ENCODE peak calls at places on chromosome 21, in nine cellular contexts. P is trophoblast cell, N is T-helper 1 cell, C is amniotic stem cell, O is heart right ventricle, S is fibroblast of the aortic adventitia, F is astrocyte of the spinal cord, B is omental fat pad, D is fibroblast of lung. Z is an unnamed sample.
A peak's percentile ranks its signal among the peaks of the same experiment; 100 is the strongest.

GRCh38 chr21:45312296-45312695 is 24.6 kb upstream of the POFUT2 start:
- DNase-seq in P (no peak), N (no peak), C (no peak), O (no peak), S (no peak), F (no peak), B (no peak), D (no peak), Z (no peak)

GRCh38 chr21:36005018-36005417 is 55.3 kb downstream of the SETD4 start:
- DNase-seq in P (no peak), N (no peak), C (no peak), O (no peak), S (peak; percentile 61), F (no peak), B (no peak), D (no peak), Z (no peak)

GRCh38 chr21:43318841-43319781 is 107.8 kb downstream of the SIK1 start:
- DNase-seq in P (peak; percentile 72), N (no peak), C (peak; percentile 31), O (peak; percentile 19), S (no peak), F (peak; percentile 30), B (no peak), D (peak; percentile 53), Z (no peak)

GRCh38 chr21:23960769-23961168 is 1646.5 kb downstream of the MRPL39 start:
- DNase-seq in P (no peak), N (no peak), C (no peak), O (no peak), S (no peak), F (peak; percentile 44), B (no peak), D (peak; percentile 10), Z (no peak)

GRCh38 chr21:41419921-41420862 is 5.8 kb upstream of the MX1 start:
- DNase-seq in P (peak; percentile 95), N (peak; percentile 42), C (peak; percentile 68), O (peak; percentile 80), S (peak; percentile 87), F (peak; percentile 90), B (peak; percentile 65), D (peak; percentile 88), Z (peak; percentile 91)

GRCh38 chr21:37927711-37928110 is 11.5 kb upstream of the KCNJ6 start:
- DNase-seq in P (no peak), N (no peak), C (no peak), O (no peak), S (no peak), F (no peak), B (no peak), D (no peak), Z (no peak)

GRCh38 chr21:31326478-31327247 is 17.4 kb downstream of the TIAM1 start:
- DNase-seq in P (no peak), N (no peak), C (no peak), O (no peak), S (peak; percentile 51), F (no peak), B (no peak), D (peak; percentile 60), Z (no peak)

GRCh38 chr21:28885853-28886177 is 106.9 kb downstream of the LTN1 start:
- DNase-seq in P (no peak), N (no peak), C (no peak), O (no peak), S (peak; percentile 63), F (no peak), B (no peak), D (no peak), Z (no peak)

GRCh38 chr21:34967509-34968289 is 81.4 kb downstream of the RUNX1 start:
- DNase-seq in P (peak; percentile 64), N (no peak), C (no peak), O (no peak), S (no peak), F (no peak), B (no peak), D (no peak), Z (no peak)

GRCh38 chr21:33428669-33429068 is 25.5 kb downstream of the IFNGR2 start:
- DNase-seq in P (no peak), N (no peak), C (no peak), O (no peak), S (peak; percentile 13), F (no peak), B (no peak), D (no peak), Z (peak; percentile 79)

GRCh38 chr21:44653656-44654575 is 543 bp downstream of the KRTAP12-4 start:
- DNase-seq in P (no peak), N (peak; percentile 50), C (no peak), O (no peak), S (no peak), F (no peak), B (no peak), D (no peak), Z (no peak)

GRCh38 chr21:20971296-20971921 is 26.8 kb upstream of the NCAM2 start:
- DNase-seq in P (peak; percentile 53), N (no peak), C (peak; percentile 21), O (peak; percentile 21), S (peak; percentile 65), F (peak; percentile 68), B (no peak), D (peak; percentile 56), Z (peak; percentile 42)

GRCh38 chr21:15874610-15875009 is 144.8 kb downstream of the USP25 start:
- DNase-seq in P (no peak), N (no peak), C (no peak), O (no peak), S (no peak), F (peak; percentile 22), B (no peak), D (peak; percentile 8), Z (no peak)

GRCh38 chr21:26115346-26115745 is 55.2 kb downstream of the APP start:
- DNase-seq in P (peak; percentile 27), N (no peak), C (no peak), O (no peak), S (no peak), F (no peak), B (no peak), D (no peak), Z (no peak)

GRCh38 chr21:44736291-44737004 is 25.1 kb upstream of the TSPEAR start:
- DNase-seq in P (no peak), N (no peak), C (no peak), O (no peak), S (no peak), F (no peak), B (no peak), D (no peak), Z (peak; percentile 57)

GRCh38 chr21:16624468-16625102 is 888.3 kb upstream of the CXADR start:
- DNase-seq in P (no peak), N (no peak), C (no peak), O (no peak), S (no peak), F (no peak), B (no peak), D (no peak), Z (no peak)

GRCh38 chr21:33894736-33895288 is 20.8 kb downstream of the ATP5PO start:
- DNase-seq in P (peak; percentile 71), N (peak; percentile 34), C (peak; percentile 78), O (peak; percentile 73), S (peak; percentile 89), F (peak; percentile 88), B (peak; percentile 37), D (peak; percentile 89), Z (peak; percentile 90)

GRCh38 chr21:37565530-37566223 is 199.1 kb downstream of the DYRK1A start:
- DNase-seq in P (no peak), N (no peak), C (no peak), O (no peak), S (peak; percentile 56), F (peak; percentile 46), B (no peak), D (peak; percentile 23), Z (no peak)

GRCh38 chr21:17796037-17796403 is 23.1 kb downstream of the C21orf91 start:
- DNase-seq in P (peak; percentile 25), N (no peak), C (no peak), O (no peak), S (no peak), F (no peak), B (no peak), D (no peak), Z (no peak)

GRCh38 chr21:39531777-39532333 is 80.1 kb downstream of the SH3BGR start:
- DNase-seq in P (peak; percentile 8), N (no peak), C (no peak), O (no peak), S (no peak), F (no peak), B (no peak), D (no peak), Z (no peak)

GRCh38 chr21:34743831-34744230 is 75.0 kb downstream of the CLIC6 start:
- DNase-seq in P (no peak), N (no peak), C (peak; percentile 15), O (no peak), S (peak; percentile 93), F (peak; percentile 70), B (no peak), D (peak; percentile 84), Z (peak; percentile 83)

GRCh38 chr21:22575165-22575584 is 1577.0 kb downstream of the NCAM2 start:
- DNase-seq in P (peak; percentile 55), N (no peak), C (no peak), O (no peak), S (no peak), F (no peak), B (no peak), D (no peak), Z (no peak)

GRCh38 chr21:26753822-26754221 is 91.4 kb downstream of the ADAMTS1 start:
- DNase-seq in P (no peak), N (no peak), C (no peak), O (no peak), S (no peak), F (no peak), B (no peak), D (no peak), Z (no peak)

GRCh38 chr21:34688145-34688544 is 19.4 kb downstream of the CLIC6 start:
- DNase-seq in P (peak; percentile 58), N (no peak), C (no peak), O (no peak), S (peak; percentile 58), F (peak; percentile 52), B (no peak), D (no peak), Z (peak; percentile 39)

GRCh38 chr21:34910396-34910795 is 138.7 kb downstream of the RUNX1 start:
- DNase-seq in P (no peak), N (no peak), C (no peak), O (no peak), S (no peak), F (no peak), B (no peak), D (no peak), Z (no peak)

GRCh38 chr21:41435728-41436127 is 9.7 kb downstream of the MX1 start:
- DNase-seq in P (no peak), N (no peak), C (no peak), O (no peak), S (no peak), F (no peak), B (no peak), D (no peak), Z (no peak)